ENCODE peak calls at places on chromosomes 12 and 14, in six cellular contexts. One of them, this sample, is unnamed.

GRCh38 chr12:104299842-104300481 is 3.6 kb upstream of the EID3 start:
- DNase-seq in H1: no peak
- DNase-seq in SK-N-SH: no peak
- DNase-seq in HepG2: no peak
- DNase-seq in HCT116: no peak
- DNase-seq in K562: no peak
- DNase-seq in this sample: no peak

GRCh38 chr14:59394268-59394667 is 70.9 kb downstream of the GPR135 start:
- DNase-seq in H1: no peak
- DNase-seq in K562: no peak
- DNase-seq in HepG2: no peak
- DNase-seq in SK-N-SH: no peak
- DNase-seq in HCT116: no peak
- DNase-seq in this sample: no peak

GRCh38 chr14:54776361-54777001 is 126.1 kb downstream of the GCH1 start:
- DNase-seq in HepG2: no peak
- DNase-seq in K562: no peak
- DNase-seq in SK-N-SH: peak; percentile 33
- DNase-seq in HCT116: no peak
- DNase-seq in H1: no peak
- DNase-seq in this sample: no peak

GRCh38 chr12:118052324-118053070 is 8.5 kb downstream of the WSB2 start:
- DNase-seq in H1: no peak
- DNase-seq in HepG2: peak; percentile 99
- DNase-seq in HCT116: peak; percentile 97
- DNase-seq in K562: no peak
- DNase-seq in SK-N-SH: no peak
- DNase-seq in this sample: peak; percentile 83

GRCh38 chr14:61649283-61649682 is 46.0 kb upstream of the HIF1A start:
- DNase-seq in H1: no peak
- DNase-seq in K562: no peak
- DNase-seq in HCT116: no peak
- DNase-seq in SK-N-SH: no peak
- DNase-seq in HepG2: no peak
- DNase-seq in this sample: no peak

GRCh38 chr12:45732250-45732649 is 2.7 kb downstream of the ARID2 start:
- DNase-seq in HepG2: no peak
- DNase-seq in H1: no peak
- DNase-seq in SK-N-SH: no peak
- DNase-seq in HCT116: no peak
- DNase-seq in K562: no peak
- DNase-seq in this sample: no peak

GRCh38 chr14:72607386-72608125 is 286.3 kb downstream of the DPF3 start:
- DNase-seq in SK-N-SH: no peak
- DNase-seq in H1: peak; percentile 17
- DNase-seq in K562: no peak
- DNase-seq in HCT116: no peak
- DNase-seq in HepG2: no peak
- DNase-seq in this sample: no peak

GRCh38 chr12:26884765-26885576 is 52.0 kb upstream of the ITPR2 start:
- DNase-seq in H1: peak; percentile 92
- DNase-seq in HepG2: peak; percentile 78
- DNase-seq in SK-N-SH: peak; percentile 73
- DNase-seq in HCT116: peak; percentile 51
- DNase-seq in K562: peak; percentile 75
- DNase-seq in this sample: peak; percentile 95

GRCh38 chr12:111926631-111927030 is 84.6 kb downstream of the MAPKAPK5 start:
- DNase-seq in SK-N-SH: no peak
- DNase-seq in H1: no peak
- DNase-seq in HepG2: no peak
- DNase-seq in HCT116: no peak
- DNase-seq in K562: no peak
- DNase-seq in this sample: no peak

GRCh38 chr14:68715032-68715924 is 77.6 kb downstream of the ZFP36L1 start:
- DNase-seq in H1: no peak
- DNase-seq in HCT116: no peak
- DNase-seq in SK-N-SH: no peak
- DNase-seq in HepG2: no peak
- DNase-seq in K562: no peak
- DNase-seq in this sample: no peak

GRCh38 chr12:70045514-70045913 is 197.7 kb upstream of the CNOT2 start:
- DNase-seq in SK-N-SH: no peak
- DNase-seq in K562: no peak
- DNase-seq in H1: no peak
- DNase-seq in HCT116: no peak
- DNase-seq in HepG2: no peak
- DNase-seq in this sample: no peak

GRCh38 chr12:91326043-91327027 is 143.7 kb upstream of the DCN start:
- DNase-seq in HepG2: peak; percentile 34
- DNase-seq in HCT116: peak; percentile 19
- DNase-seq in SK-N-SH: peak; percentile 26
- DNase-seq in K562: peak; percentile 37
- DNase-seq in H1: peak; percentile 68
- DNase-seq in this sample: peak; percentile 70

GRCh38 chr14:34742509-34743115 is 28.2 kb upstream of the CFL2 start:
- DNase-seq in SK-N-SH: no peak
- DNase-seq in HCT116: no peak
- DNase-seq in H1: no peak
- DNase-seq in K562: no peak
- DNase-seq in HepG2: no peak
- DNase-seq in this sample: no peak

GRCh38 chr14:91533623-91534022 is 23.5 kb upstream of the PPP4R3A start:
- DNase-seq in HCT116: no peak
- DNase-seq in H1: no peak
- DNase-seq in K562: no peak
- DNase-seq in HepG2: no peak
- DNase-seq in SK-N-SH: no peak
- DNase-seq in this sample: no peak

GRCh38 chr14:73173092-73173735 is 36.9 kb downstream of the PSEN1 start:
- DNase-seq in K562: no peak
- DNase-seq in SK-N-SH: peak; percentile 35
- DNase-seq in HepG2: peak; percentile 24
- DNase-seq in H1: no peak
- DNase-seq in HCT116: peak; percentile 31
- DNase-seq in this sample: peak; percentile 64

GRCh38 chr12:71011261-71011660 is 90.7 kb upstream of the PTPRR start:
- DNase-seq in SK-N-SH: no peak
- DNase-seq in HCT116: no peak
- DNase-seq in H1: no peak
- DNase-seq in K562: no peak
- DNase-seq in HepG2: no peak
- DNase-seq in this sample: no peak

GRCh38 chr14:65414961-65415589 is 2.5 kb downstream of the FUT8 start:
- DNase-seq in HepG2: peak; percentile 10
- DNase-seq in K562: no peak
- DNase-seq in SK-N-SH: peak; percentile 31
- DNase-seq in HCT116: no peak
- DNase-seq in H1: no peak
- DNase-seq in this sample: no peak

GRCh38 chr12:47004634-47005033 is 74.8 kb upstream of the PCED1B start:
- DNase-seq in HepG2: no peak
- DNase-seq in H1: no peak
- DNase-seq in K562: no peak
- DNase-seq in SK-N-SH: no peak
- DNase-seq in HCT116: no peak
- DNase-seq in this sample: no peak

GRCh38 chr14:21868442-21869046 is 194.9 kb upstream of the OR4E1 start:
- DNase-seq in K562: peak; percentile 12
- DNase-seq in HCT116: peak; percentile 48
- DNase-seq in SK-N-SH: peak; percentile 29
- DNase-seq in H1: peak; percentile 88
- DNase-seq in HepG2: peak; percentile 68
- DNase-seq in this sample: peak; percentile 26

GRCh38 chr12:52214421-52214802 is 18.6 kb upstream of the KRT7 start:
- DNase-seq in HCT116: no peak
- DNase-seq in K562: no peak
- DNase-seq in SK-N-SH: no peak
- DNase-seq in HepG2: no peak
- DNase-seq in H1: no peak
- DNase-seq in this sample: no peak

GRCh38 chr14:104924421-104925213 is at the start of gene PLD4:
- DNase-seq in H1: no peak
- DNase-seq in HCT116: no peak
- DNase-seq in SK-N-SH: no peak
- DNase-seq in K562: no peak
- DNase-seq in HepG2: no peak
- DNase-seq in this sample: no peak
- TF ChIP-seq JUND in H1: no peak
- TF ChIP-seq JUND in HCT116: no peak
- TF ChIP-seq JUND in SK-N-SH: no peak
- TF ChIP-seq JUND in K562: no peak
- TF ChIP-seq JUND in HepG2: no peak
- TF ChIP-seq JUND in this sample: no peak

GRCh38 chr12:25578739-25579138 is 25.7 kb upstream of the LMNTD1 start:
- DNase-seq in HCT116: no peak
- DNase-seq in SK-N-SH: peak; percentile 22
- DNase-seq in HepG2: no peak
- DNase-seq in H1: no peak
- DNase-seq in K562: no peak
- DNase-seq in this sample: no peak
- TF ChIP-seq JUND in HCT116: no peak
- TF ChIP-seq JUND in SK-N-SH: no peak
- TF ChIP-seq JUND in HepG2: no peak
- TF ChIP-seq JUND in H1: no peak
- TF ChIP-seq JUND in K562: no peak
- TF ChIP-seq JUND in this sample: no peak

GRCh38 chr14:58082491-58083098 is 69.4 kb downstream of the ARMH4 start:
- DNase-seq in HepG2: no peak
- DNase-seq in HCT116: peak; percentile 19
- DNase-seq in K562: no peak
- DNase-seq in SK-N-SH: no peak
- DNase-seq in H1: no peak
- DNase-seq in this sample: no peak
- TF ChIP-seq JUND in HepG2: no peak
- TF ChIP-seq JUND in HCT116: peak; percentile 71
- TF ChIP-seq JUND in K562: peak; percentile 57
- TF ChIP-seq JUND in SK-N-SH: peak; percentile 91
- TF ChIP-seq JUND in H1: no peak
- TF ChIP-seq JUND in this sample: no peak

GRCh38 chr12:1464925-1465324 is 129.5 kb downstream of the FBXL14 start:
- DNase-seq in HepG2: no peak
- DNase-seq in SK-N-SH: no peak
- DNase-seq in HCT116: no peak
- DNase-seq in H1: no peak
- DNase-seq in K562: no peak
- DNase-seq in this sample: no peak

GRCh38 chr12:1470051-1470450 is 124.3 kb downstream of the FBXL14 start:
- DNase-seq in SK-N-SH: no peak
- DNase-seq in HepG2: no peak
- DNase-seq in HCT116: no peak
- DNase-seq in K562: no peak
- DNase-seq in H1: no peak
- DNase-seq in this sample: no peak

GRCh38 chr12:1469063-1469462 is 125.3 kb downstream of the FBXL14 start:
- DNase-seq in H1: no peak
- DNase-seq in HepG2: no peak
- DNase-seq in K562: no peak
- DNase-seq in HCT116: no peak
- DNase-seq in SK-N-SH: no peak
- DNase-seq in this sample: no peak

GRCh38 chr12:1465990-1466389 is 128.4 kb downstream of the FBXL14 start:
- DNase-seq in SK-N-SH: no peak
- DNase-seq in HepG2: no peak
- DNase-seq in HCT116: no peak
- DNase-seq in H1: no peak
- DNase-seq in K562: no peak
- DNase-seq in this sample: no peak

GRCh38 chr12:1466481-1467260 is 127.7 kb downstream of the FBXL14 start:
- DNase-seq in H1: no peak
- DNase-seq in K562: no peak
- DNase-seq in HepG2: no peak
- DNase-seq in SK-N-SH: no peak
- DNase-seq in HCT116: no peak
- DNase-seq in this sample: no peak
- TF ChIP-seq JUND in H1: no peak
- TF ChIP-seq JUND in K562: no peak
- TF ChIP-seq JUND in HepG2: no peak
- TF ChIP-seq JUND in SK-N-SH: no peak
- TF ChIP-seq JUND in HCT116: no peak
- TF ChIP-seq JUND in this sample: no peak

GRCh38 chr12:117042171-117042809 is 56.9 kb downstream of the TESC start:
- DNase-seq in H1: no peak
- DNase-seq in HepG2: peak; percentile 45
- DNase-seq in HCT116: no peak
- DNase-seq in SK-N-SH: no peak
- DNase-seq in K562: peak; percentile 98
- DNase-seq in this sample: no peak
- TF ChIP-seq JUND in H1: no peak
- TF ChIP-seq JUND in HepG2: no peak
- TF ChIP-seq JUND in HCT116: no peak
- TF ChIP-seq JUND in SK-N-SH: no peak
- TF ChIP-seq JUND in K562: peak; percentile 99
- TF ChIP-seq JUND in this sample: no peak

DNA sequence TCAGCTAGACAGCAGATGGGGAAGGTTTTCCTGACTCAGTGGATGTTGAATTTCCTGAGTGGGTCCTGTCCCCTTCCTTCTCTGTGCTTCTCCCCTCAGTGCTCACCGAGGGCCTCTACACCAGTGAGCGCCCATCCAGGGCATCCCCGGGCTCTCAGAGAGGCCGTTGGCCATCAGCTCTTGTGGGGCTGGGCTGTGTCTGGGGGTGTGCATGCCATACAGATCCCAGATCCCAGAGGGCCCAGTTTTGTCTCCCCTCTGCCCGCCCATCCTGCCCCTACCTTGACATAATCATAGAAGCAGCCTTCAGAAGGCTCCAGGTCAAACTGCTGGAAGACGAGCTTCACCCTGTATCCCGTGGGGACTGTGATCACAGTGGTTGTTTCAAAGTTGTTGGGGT is 1.1 kb downstream of the C1R start:
- DNase-seq in SK-N-SH: no peak
- DNase-seq in H1: no peak
- DNase-seq in K562: no peak
- DNase-seq in HCT116: no peak
- DNase-seq in HepG2: no peak
- DNase-seq in this sample: no peak
- TF ChIP-seq JUND in SK-N-SH: no peak
- TF ChIP-seq JUND in H1: no peak
- TF ChIP-seq JUND in K562: no peak
- TF ChIP-seq JUND in HCT116: no peak
- TF ChIP-seq JUND in HepG2: no peak
- TF ChIP-seq JUND in this sample: no peak

This sample was measured in T47D.